ENCODE peak calls at places on chromosomes 4 and X, in four cellular contexts. E, P, C and N are unnamed samples.

GRCh38 chrX:9577555-9577954 is 112.7 kb downstream of the TBL1X start:
- DNase-seq in E (no peak), P (no peak), C (no peak), N (no peak)

GRCh38 chr4:118989098-118990080 is 100.7 kb downstream of the SYNPO2 start:
- DNase-seq in E (no peak), P (peak; percentile 64), C (no peak), N (no peak)

GRCh38 chr4:11608992-11609391 is 180.3 kb upstream of the HS3ST1 start:
- DNase-seq in E (no peak), P (no peak), C (no peak), N (no peak)

GRCh38 chr4:99816611-99817309 is at the start of gene DAPP1:
- DNase-seq in E (peak; percentile 74), P (no peak), C (no peak), N (peak; percentile 80)

GRCh38 chr4:176745902-176746301 is 46.8 kb downstream of the VEGFC start:
- DNase-seq in E (no peak), P (no peak), C (no peak), N (no peak)

GRCh38 chrX:136189222-136189621 is 41.9 kb downstream of the FHL1 start:
- DNase-seq in E (no peak), P (no peak), C (no peak), N (no peak)

GRCh38 chr4:86549163-86549788 is 44.8 kb upstream of the PTPN13 start:
- DNase-seq in E (no peak), P (peak; percentile 58), C (no peak), N (no peak)

GRCh38 chr4:38565271-38566199 is 98.5 kb upstream of the KLF3 start:
- DNase-seq in E (peak; percentile 47), P (peak; percentile 4), C (no peak), N (no peak)

GRCh38 chr4:63983224-63983623 is 426.0 kb downstream of the TECRL start:
- DNase-seq in E (no peak), P (no peak), C (no peak), N (no peak)

GRCh38 chr4:136706942-136707341 is 825.4 kb downstream of the PCDH18 start:
- DNase-seq in E (no peak), P (no peak), C (no peak), N (no peak)

GRCh38 chr4:106201373-106201772 is 114.6 kb downstream of the TBCK start:
- DNase-seq in E (no peak), P (no peak), C (no peak), N (no peak)

GRCh38 chrX:102654696-102655095 is 3.4 kb downstream of the GPRASP1 start:
- DNase-seq in E (no peak), P (no peak), C (no peak), N (no peak)

GRCh38 chrX:102651242-102651967 is at the start of gene GPRASP1:
- DNase-seq in E (no peak), P (peak; percentile 2), C (no peak), N (no peak)

GRCh38 chrX:102650903-102651241 is 411 bp upstream of the GPRASP1 start:
- DNase-seq in E (no peak), P (no peak), C (no peak), N (no peak)

DNA sequence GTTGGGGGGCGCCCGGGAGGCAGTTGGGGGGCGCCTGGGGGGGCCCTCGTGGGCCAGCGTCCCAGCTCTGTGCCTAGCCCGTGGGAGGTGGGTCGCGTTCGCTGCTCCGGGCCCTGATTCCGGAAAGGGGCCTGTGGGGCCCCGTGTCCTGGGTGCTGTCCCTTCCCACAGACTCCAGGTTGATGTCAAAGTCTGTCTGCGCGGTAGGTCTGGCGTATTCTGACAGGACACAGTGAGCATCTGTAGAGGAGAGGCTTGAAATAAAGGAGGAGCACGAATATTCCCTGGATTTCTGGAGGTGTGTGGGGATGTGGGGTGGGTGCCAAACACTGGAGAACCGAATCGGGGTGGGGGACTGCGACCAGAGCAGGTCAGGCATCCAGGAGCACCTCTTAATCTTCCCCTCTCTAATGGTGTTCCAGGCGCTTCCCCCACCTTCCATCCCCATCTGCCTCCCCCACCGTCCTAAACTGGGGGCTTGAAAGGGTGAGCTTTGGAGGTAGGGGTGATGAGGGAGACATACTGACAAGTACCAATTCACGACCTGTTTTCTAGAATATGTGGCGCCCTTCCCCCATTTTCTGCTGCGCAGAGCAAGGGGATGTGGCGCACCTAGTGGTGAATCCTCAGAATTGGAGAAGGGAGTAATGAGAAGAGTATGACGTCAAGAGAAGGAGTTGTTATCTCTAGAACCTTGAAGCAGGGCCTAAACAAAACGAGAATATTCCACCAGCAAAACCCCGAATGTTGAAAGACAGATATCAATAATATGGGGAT is 873 bp downstream of the GPRASP1 start:
- DNase-seq in E (no peak), P (peak; percentile 33), C (no peak), N (no peak)
- TF ChIP-seq CTCF in E (no peak), P (peak; percentile 72), C (peak; percentile 46), N (peak; percentile 49)

DNA sequence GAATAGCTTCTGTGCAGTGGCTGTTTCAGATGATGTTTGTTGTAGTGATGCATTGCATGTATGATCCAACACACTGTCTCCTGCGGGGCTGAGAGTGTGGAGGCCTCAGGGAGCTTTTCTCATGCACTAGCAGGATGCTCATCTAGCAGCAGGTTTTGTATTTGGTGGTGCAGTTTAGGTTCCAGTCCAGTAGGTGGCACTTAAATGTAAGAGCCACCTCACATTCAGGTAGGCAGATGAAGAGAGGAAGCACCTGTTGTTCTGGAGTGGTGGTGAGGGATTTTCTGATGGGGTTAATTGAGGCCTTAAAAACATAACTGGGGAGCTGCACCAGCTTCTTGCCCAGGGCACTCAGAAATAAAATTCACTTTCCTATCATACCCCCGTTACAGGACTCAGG is 300.9 kb downstream of the SPIN4 start:
- DNase-seq in E (no peak), P (no peak), C (no peak), N (no peak)
- TF ChIP-seq CTCF in E (no peak), P (no peak), C (no peak), N (no peak)

GRCh38 chrX:42934020-42934701 is 156.2 kb upstream of the PPP1R2C start:
- DNase-seq in E (no peak), P (no peak), C (no peak), N (no peak)
- TF ChIP-seq CTCF in E (no peak), P (no peak), C (no peak), N (no peak)

DNA sequence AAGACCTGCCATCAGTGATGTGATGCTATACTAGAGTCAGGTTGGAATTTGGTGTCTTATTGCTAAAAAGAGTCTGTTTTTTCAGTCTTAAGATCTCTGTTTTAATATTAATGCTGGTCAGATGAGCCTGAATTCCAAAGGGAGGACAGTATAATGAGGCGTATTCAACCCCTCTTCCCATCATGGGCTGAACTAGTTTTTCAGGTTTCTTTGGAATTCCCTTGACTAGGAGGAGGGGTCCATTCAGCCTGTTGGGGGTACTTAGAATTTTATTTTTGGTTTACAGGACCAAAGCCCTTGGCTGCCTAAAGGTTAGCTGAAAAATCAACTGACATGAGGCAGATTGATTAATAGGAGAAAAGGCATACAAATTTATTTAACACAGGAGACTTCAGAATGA is 24.1 kb upstream of the PI4K2B start:
- DNase-seq in E (no peak), P (no peak), C (no peak), N (no peak)
- TF ChIP-seq CTCF in E (no peak), P (no peak), C (no peak), N (no peak)

DNA sequence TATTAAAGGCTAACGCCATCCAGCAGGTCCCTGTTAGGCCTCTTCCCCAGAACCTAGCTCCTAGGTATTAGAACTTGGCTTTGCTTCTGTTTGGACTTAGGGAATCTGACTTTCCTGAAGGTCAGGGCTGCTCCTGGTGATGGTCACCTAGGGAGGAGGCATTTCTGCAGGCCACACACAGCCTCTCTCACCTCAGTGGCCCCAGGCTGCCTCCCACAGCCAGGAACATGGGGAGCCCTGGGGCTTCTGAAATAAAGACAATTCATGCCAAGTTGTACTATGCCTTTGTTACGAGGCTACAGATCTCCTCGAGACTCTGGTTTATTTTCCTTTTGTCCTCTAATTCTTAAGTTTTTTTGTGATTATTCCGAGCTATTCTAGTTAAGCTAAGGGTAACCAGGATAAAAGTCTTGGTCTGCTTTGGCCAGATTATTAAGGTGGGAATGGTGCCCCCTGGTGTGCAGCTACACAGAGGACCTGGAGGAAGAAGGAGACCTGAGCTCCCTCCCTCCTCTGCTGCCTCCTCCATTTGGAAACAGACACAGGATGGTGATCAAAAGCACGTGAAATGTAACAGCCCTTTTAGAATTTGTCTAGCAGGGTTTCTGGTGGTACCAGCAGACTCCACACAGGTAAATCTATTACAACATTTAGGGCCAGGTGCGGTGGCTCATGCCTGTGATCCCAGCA is 131.0 kb downstream of the DCLK2 start:
- DNase-seq in E (peak; percentile 59), P (peak; percentile 66), C (peak; percentile 37), N (no peak)
- TF ChIP-seq CTCF in E (peak; percentile 9), P (peak; percentile 84), C (peak; percentile 67), N (peak; percentile 36)

GRCh38 chr4:138975225-138975624 is 40.4 kb upstream of the NOCT start:
- DNase-seq in E (no peak), P (no peak), C (no peak), N (no peak)
- TF ChIP-seq CTCF in E (no peak), P (peak; percentile 34), C (no peak), N (no peak)

GRCh38 chr4:101600287-101600686 is 190.2 kb upstream of the BANK1 start:
- DNase-seq in E (no peak), P (no peak), C (no peak), N (no peak)

GRCh38 chr4:101594588-101594987 is 195.9 kb upstream of the BANK1 start:
- DNase-seq in E (no peak), P (no peak), C (no peak), N (no peak)

GRCh38 chr4:101596786-101597185 is 193.7 kb upstream of the BANK1 start:
- DNase-seq in E (no peak), P (no peak), C (no peak), N (no peak)

GRCh38 chr4:101599620-101600019 is 190.9 kb upstream of the BANK1 start:
- DNase-seq in E (no peak), P (peak; percentile 25), C (no peak), N (no peak)

GRCh38 chr4:101597204-101597603 is 193.3 kb upstream of the BANK1 start:
- DNase-seq in E (no peak), P (no peak), C (no peak), N (no peak)
- TF ChIP-seq CTCF in E (no peak), P (peak; percentile 38), C (peak; percentile 15), N (no peak)

DNA sequence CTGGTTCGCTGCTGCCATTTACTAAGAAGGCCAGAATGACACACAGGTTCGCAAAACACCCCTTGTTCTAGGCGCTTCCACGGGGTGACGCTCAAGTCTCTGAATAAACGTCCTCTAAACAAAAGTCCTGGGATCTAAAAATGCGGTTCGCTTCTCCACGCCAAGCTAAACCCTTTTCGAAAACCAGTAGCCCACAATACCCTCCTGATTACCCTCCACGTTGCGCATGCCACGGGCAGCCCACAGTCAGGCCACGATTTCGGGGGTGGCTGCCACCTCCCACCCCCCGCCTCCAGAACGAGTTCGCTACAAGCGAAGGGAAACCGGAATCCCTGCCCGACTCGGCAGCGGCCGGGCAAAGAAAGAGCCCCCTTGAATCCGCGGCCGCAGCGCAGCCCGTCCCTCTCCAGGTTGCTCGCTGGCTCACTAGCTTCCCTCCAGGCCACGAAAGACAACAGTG is 423 bp downstream of the RPL39 start:
- DNase-seq in E (no peak), P (peak; percentile 16), C (no peak), N (no peak)
- TF ChIP-seq CTCF in E (no peak), P (no peak), C (no peak), N (no peak)

DNA sequence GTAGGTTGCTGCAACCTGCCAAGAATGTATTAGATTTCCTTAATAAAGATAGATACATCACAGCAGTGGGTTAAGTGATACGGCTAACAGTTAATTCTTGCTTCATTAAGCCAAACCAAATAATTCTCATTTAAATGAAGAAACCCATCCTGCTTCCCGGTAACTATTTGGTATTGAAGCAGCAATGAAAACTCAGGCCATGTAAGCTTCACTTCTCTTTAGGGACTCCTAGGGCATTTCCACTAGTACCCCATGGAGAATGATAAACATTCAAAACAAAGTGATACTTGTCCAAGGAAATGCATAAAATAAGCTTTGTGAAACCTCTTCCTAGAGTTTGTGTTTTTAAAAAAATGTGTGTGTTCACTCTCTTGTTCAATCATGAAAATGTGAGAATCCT is 40.7 kb upstream of the RASGEF1B start:
- DNase-seq in E (no peak), P (no peak), C (no peak), N (no peak)
- TF ChIP-seq CTCF in E (no peak), P (no peak), C (no peak), N (no peak)